ENCODE peak calls at places on chromosomes 6 and 20, in six cellular contexts. F, K, A, D, O and S are unnamed samples.

GRCh38 chr6:157597461-157598312 is 216.7 kb downstream of the ZDHHC14 start:
- DNase-seq in F (peak), K (peak), A (peak), D (peak), O (no peak), S (peak)

GRCh38 chr6:110509617-110510231 is 33.3 kb upstream of the SLC22A16 start:
- DNase-seq in F (peak), K (no peak), A (peak), D (peak), O (no peak), S (no peak)

GRCh38 chr6:158411998-158412397 is 99.7 kb downstream of the TULP4 start:
- DNase-seq in F (no peak), K (no peak), A (no peak), D (no peak), O (no peak), S (no peak)

GRCh38 chr6:62285612-62286469 is at the start of gene KHDRBS2:
- DNase-seq in F (no peak), K (peak), A (no peak), D (no peak), O (no peak), S (peak)

GRCh38 chr20:7113577-7114466 is 346.3 kb downstream of the BMP2 start:
- DNase-seq in F (peak), K (peak), A (peak), D (peak), O (no peak), S (peak)

GRCh38 chr20:59253325-59253724 is 47.1 kb upstream of the EDN3 start:
- DNase-seq in F (no peak), K (no peak), A (no peak), D (no peak), O (no peak), S (peak)

GRCh38 chr6:30211306-30211705 is 1.9 kb downstream of the TRIM26 start:
- DNase-seq in F (no peak), K (no peak), A (no peak), D (no peak), O (no peak), S (no peak)

GRCh38 chr6:31125162-31125561 is 4.9 kb upstream of the CDSN start:
- DNase-seq in F (no peak), K (peak), A (peak), D (peak), O (no peak), S (no peak)

GRCh38 chr20:48933017-48933766 is 11.7 kb downstream of the ARFGEF2 start:
- DNase-seq in F (no peak), K (peak), A (no peak), D (no peak), O (no peak), S (no peak)
- TF ChIP-seq CTCF in F (no peak), K (peak), A (no peak), D (peak), O (no peak), S (no peak)

DNA sequence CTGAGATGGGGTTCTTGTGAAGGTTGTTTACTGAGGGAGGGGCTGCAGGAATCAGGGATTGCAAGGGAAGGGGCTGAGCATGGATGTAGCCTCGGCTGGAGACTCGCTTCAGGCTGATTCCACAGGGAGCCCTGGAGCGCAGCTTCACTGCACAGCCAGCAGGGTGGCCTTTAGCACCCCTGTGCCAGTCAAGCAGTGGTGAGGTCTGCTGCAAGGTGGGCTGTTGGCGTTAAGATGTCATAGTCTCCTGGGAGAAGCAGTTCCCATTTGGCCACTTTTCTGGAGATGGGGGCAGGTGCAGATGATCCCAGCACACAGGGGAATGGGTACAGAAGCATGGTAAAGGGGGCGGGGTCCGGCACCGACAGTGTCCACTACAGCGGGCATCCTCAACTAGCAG is 126.3 kb downstream of the TOX2 start:
- DNase-seq in F (no peak), K (no peak), A (no peak), D (no peak), O (no peak), S (no peak)
- TF ChIP-seq CTCF in F (no peak), K (peak), A (no peak), D (no peak), O (peak), S (no peak)

GRCh38 chr6:134328138-134328537 is 10.2 kb upstream of the SGK1 start:
- DNase-seq in F (no peak), K (no peak), A (no peak), D (no peak), O (no peak), S (no peak)
- TF ChIP-seq CTCF in F (no peak), K (peak), A (no peak), D (no peak), O (no peak), S (no peak)

GRCh38 chr20:49786671-49787370 is 25.8 kb upstream of the SLC9A8 start:
- DNase-seq in F (peak), K (no peak), A (peak), D (peak), O (no peak), S (no peak)
- TF ChIP-seq CTCF in F (peak), K (peak), A (peak), D (peak), O (peak), S (no peak)

GRCh38 chr6:97978855-97979271 is 695.8 kb upstream of the MMS22L start:
- DNase-seq in F (no peak), K (peak), A (no peak), D (no peak), O (no peak), S (no peak)
- TF ChIP-seq CTCF in F (no peak), K (peak), A (no peak), D (no peak), O (no peak), S (no peak)

GRCh38 chr6:166156942-166157341 is 10.7 kb downstream of the TBXT start:
- DNase-seq in F (no peak), K (no peak), A (peak), D (peak), O (no peak), S (no peak)
- TF ChIP-seq CTCF in F (no peak), K (peak), A (peak), D (peak), O (peak), S (no peak)

DNA sequence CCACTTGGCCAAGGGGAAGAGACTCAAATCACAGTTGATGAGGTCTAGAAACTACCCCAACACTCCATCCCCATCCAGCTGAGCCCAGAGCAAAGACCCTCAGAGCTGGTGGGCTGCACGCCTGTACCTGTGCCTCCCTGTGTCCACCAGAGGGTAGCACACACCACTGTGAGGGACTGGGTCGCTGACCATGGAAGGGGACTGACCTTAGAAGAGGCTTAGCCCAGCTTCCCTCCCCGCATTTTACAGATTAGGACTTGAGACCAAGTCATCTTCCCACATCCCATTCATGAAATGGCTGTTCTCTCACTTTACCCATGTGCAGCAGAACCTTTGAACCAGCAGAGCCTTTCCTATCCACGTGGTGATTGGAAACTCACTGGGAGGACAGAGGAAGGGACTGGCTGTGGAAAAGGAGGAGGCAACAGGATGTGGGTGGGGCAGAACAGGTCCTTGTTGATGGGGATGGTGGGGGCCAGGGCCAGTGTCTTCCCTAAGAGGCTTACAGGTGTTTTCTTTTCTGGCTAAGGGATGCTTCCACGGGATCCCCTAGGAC is 44.3 kb downstream of the CPXM1 start:
- DNase-seq in F (peak), K (peak), A (peak), D (peak), O (peak), S (peak)
- TF ChIP-seq CTCF in F (peak), K (peak), A (peak), D (peak), O (peak), S (peak)

GRCh38 chr20:49603209-49603627 is 35.3 kb upstream of the PTGIS start:
- DNase-seq in F (peak), K (peak), A (peak), D (peak), O (no peak), S (peak)
- TF ChIP-seq CTCF in F (peak), K (peak), A (peak), D (peak), O (peak), S (peak)